ENCODE peak calls at places on chromosomes 12 and 14, in ten cellular contexts. Z is GM23338, S is fibroblast of the aortic adventitia, H is LNCaP clone FGC, L is HCT116, T is cardiac muscle cell, M is colonic mucosa, N is thoracic aorta, Q is Peyer's patch, O is K562. V is an unnamed sample.

GRCh38 chr12:103495158-103495782 is 498 bp downstream of the C12orf42 start:
- DNase-seq in Z (peak; percentile 84), S (no peak), H (no peak), L (no peak), T (no peak), M (peak; percentile 28), N (no peak), Q (no peak), O (peak; percentile 36), V (no peak)

GRCh38 chr12:101891462-101891971 is 14.1 kb downstream of the DRAM1 start:
- DNase-seq in Z (no peak), S (peak; percentile 65), H (no peak), L (no peak), T (peak; percentile 61), M (peak; percentile 52), N (no peak), Q (no peak), O (no peak), V (peak; percentile 64)

GRCh38 chr12:12387521-12387920 is 30.6 kb downstream of the BORCS5 start:
- DNase-seq in Z (no peak), S (peak; percentile 73), H (no peak), L (no peak), T (peak; percentile 60), M (no peak), N (no peak), Q (no peak), O (no peak), V (no peak)

GRCh38 chr14:74476107-74476506 is 17.0 kb downstream of the NPC2 start:
- DNase-seq in Z (no peak), S (no peak), H (no peak), L (no peak), T (no peak), M (no peak), N (no peak), Q (no peak), O (no peak), V (no peak)

GRCh38 chr12:116319851-116320621 is 42.5 kb upstream of the MED13L start:
- DNase-seq in Z (no peak), S (peak; percentile 99), H (no peak), L (no peak), T (peak; percentile 94), M (peak; percentile 41), N (peak; percentile 65), Q (no peak), O (no peak), V (no peak)

GRCh38 chr12:2796187-2796663 is 1.5 kb downstream of the FKBP4 start:
- DNase-seq in Z (peak; percentile 33), S (no peak), H (no peak), L (no peak), T (no peak), M (peak; percentile 47), N (no peak), Q (no peak), O (peak; percentile 16), V (no peak)

GRCh38 chr14:87186745-87187144 is 806.2 kb downstream of the GALC start:
- DNase-seq in Z (peak; percentile 86), S (no peak), H (no peak), L (no peak), T (no peak), M (no peak), N (no peak), Q (no peak), O (no peak), V (no peak)

GRCh38 chr12:47397664-47398281 is 308.1 kb downstream of the RPAP3 start:
- DNase-seq in Z (peak; percentile 45), S (peak; percentile 77), H (peak; percentile 79), L (peak; percentile 34), T (peak; percentile 87), M (no peak), N (no peak), Q (no peak), O (no peak), V (no peak)

GRCh38 chr14:50003213-50004021 is 110.5 kb downstream of the ARF6 start:
- DNase-seq in Z (peak; percentile 72), S (peak; percentile 51), H (no peak), L (peak; percentile 65), T (peak; percentile 70), M (peak; percentile 95), N (peak; percentile 60), Q (peak; percentile 97), O (peak; percentile 94), V (peak; percentile 75)

GRCh38 chr14:50008562-50009355 is 107.6 kb downstream of the VCPKMT start:
- DNase-seq in Z (no peak), S (no peak), H (no peak), L (no peak), T (no peak), M (no peak), N (no peak), Q (no peak), O (no peak), V (no peak)

GRCh38 chr14:50006141-50006540 is 110.2 kb downstream of the VCPKMT start:
- DNase-seq in Z (no peak), S (no peak), H (no peak), L (no peak), T (no peak), M (no peak), N (no peak), Q (no peak), O (no peak), V (no peak)

GRCh38 chr14:50010752-50011151 is 105.6 kb downstream of the VCPKMT start:
- DNase-seq in Z (no peak), S (peak; percentile 37), H (no peak), L (no peak), T (no peak), M (no peak), N (no peak), Q (no peak), O (no peak), V (no peak)

DNA sequence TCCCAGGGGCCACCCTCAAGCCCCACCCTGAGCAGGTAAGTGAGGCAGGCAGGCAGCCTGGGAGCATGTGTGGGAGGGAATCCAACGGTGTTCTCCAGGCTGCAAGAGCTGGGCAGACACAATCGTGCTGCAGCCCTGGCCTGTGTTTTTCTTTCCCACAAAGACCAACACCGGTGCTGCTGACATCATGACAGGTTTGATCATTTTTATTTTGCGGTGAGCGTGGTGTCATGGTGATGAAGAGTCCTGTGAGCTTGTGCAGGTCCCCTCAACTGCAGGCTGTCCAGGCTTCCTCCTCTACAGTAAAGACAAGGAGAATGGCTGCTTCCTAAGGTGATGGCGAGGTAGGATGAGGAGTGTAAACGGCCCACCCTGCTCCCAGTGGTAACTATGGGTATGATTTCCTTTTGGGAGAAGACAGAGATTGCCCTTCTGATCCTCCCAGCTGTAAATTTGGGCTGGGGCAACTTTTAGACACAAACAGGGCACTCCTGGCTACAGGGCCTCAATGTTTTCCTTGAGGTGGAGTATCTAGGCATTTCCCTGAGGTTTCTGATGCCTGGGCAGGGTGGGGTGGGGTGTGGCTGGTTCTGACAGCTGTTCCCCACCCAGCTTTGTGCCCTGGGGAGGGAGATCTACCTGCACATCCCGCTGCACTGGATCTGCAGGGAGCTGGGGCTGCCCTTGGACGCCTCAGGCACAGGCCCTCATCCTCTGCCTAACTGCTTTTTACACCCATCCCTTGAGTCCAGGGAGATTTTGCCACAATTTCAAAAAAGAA is 109.1 kb downstream of the VCPKMT start:
- DNase-seq in Z (peak; percentile 65), S (no peak), H (no peak), L (no peak), T (no peak), M (peak; percentile 87), N (no peak), Q (peak; percentile 73), O (no peak), V (no peak)
- TF ChIP-seq CTCF in Z (peak; percentile 36), S (no peak), H (no peak), L (no peak), T (no peak), M (no peak), N (no peak), Q (no peak), O (no peak), V (no peak)

GRCh38 chr12:57130941-57131340 is 2.7 kb downstream of the LRP1 start:
- DNase-seq in Z (no peak), S (no peak), H (no peak), L (no peak), T (no peak), M (peak; percentile 17), N (no peak), Q (no peak), O (no peak), V (no peak)

GRCh38 chr12:57127101-57127709 is 1.1 kb upstream of the LRP1 start:
- DNase-seq in Z (peak; percentile 85), S (no peak), H (peak; percentile 53), L (peak; percentile 68), T (no peak), M (peak; percentile 94), N (no peak), Q (peak; percentile 92), O (peak; percentile 69), V (no peak)

GRCh38 chr12:57128519-57129247 is 400 bp downstream of the LRP1 start:
- DNase-seq in Z (peak; percentile 71), S (no peak), H (no peak), L (no peak), T (no peak), M (peak; percentile 31), N (no peak), Q (no peak), O (no peak), V (no peak)

GRCh38 chr12:57127710-57128518 is at the start of gene LRP1:
- DNase-seq in Z (peak; percentile 86), S (peak; percentile 93), H (peak; percentile 65), L (peak; percentile 67), T (peak; percentile 88), M (peak; percentile 89), N (no peak), Q (peak; percentile 87), O (peak; percentile 96), V (no peak)

DNA sequence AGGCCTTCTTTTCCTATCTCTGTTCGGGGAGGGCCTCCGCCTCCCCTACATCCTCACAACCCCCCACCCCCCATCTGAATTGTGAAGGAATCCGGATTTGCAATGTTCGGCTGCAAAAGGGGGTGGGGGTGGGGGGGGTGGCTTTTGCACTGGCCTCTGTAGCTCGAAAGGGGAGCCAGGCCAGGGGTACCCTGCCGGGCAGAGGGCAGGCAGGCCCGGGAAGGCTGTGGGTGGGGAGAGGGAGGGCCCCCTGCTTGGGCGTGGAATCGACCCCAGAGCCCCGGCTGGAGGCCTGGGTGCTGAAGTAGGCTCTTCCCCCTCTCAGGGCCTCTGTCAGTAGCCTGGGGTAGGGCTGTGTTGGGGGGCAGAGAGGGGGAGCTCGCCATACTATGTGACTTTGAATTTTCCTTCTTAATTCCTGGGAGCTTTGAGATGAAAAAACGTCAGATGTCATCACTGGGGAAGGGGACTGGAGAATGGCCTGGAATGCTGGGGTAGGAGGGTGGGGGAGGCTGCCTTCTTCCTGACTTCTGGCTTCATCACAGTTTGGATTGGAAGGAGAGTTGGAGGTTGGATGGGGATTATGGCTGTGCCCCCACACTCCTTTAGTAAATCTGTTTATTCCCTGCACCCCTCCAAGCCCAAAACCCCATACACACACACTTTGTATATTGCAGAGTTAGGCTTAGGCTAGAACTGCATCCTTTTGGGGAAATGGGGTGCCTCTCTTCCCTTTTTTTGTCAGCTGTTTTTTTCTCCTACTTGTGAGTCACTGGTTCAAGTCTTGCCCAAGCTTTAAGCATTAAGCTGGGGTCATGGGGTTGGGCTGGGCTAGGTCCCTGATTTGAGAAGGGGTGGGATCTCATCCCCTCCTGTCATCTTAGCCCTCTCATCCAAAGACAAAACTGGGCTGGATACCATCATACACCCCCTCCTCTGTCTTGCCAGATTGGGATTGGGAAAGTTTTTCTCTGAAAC is 1.3 kb downstream of the LRP1 start:
- DNase-seq in Z (peak; percentile 64), S (peak; percentile 87), H (no peak), L (no peak), T (no peak), M (peak; percentile 31), N (no peak), Q (no peak), O (no peak), V (no peak)
- H3K4me3 ChIP-seq in Z (peak overlapping the region; percentile 98), S (peak overlapping the region; percentile 89), H (no peak overlapping the region), L (peak overlapping the region; percentile 80), T (peak overlapping the region; percentile 84), M (peak overlapping the region; percentile 86), N (peak overlapping the region; percentile 94), Q (peak overlapping the region; percentile 65), O (no peak overlapping the region), V (no peak overlapping the region)

GRCh38 chr14:100416081-100416480 is 92.9 kb downstream of the SLC25A47 start:
- DNase-seq in Z (no peak), S (no peak), H (no peak), L (no peak), T (no peak), M (no peak), N (no peak), Q (no peak), O (no peak), V (no peak)

GRCh38 chr14:100416921-100417451 is 93.8 kb downstream of the SLC25A47 start:
- DNase-seq in Z (no peak), S (peak; percentile 55), H (no peak), L (no peak), T (no peak), M (no peak), N (no peak), Q (peak; percentile 59), O (no peak), V (no peak)

GRCh38 chr14:100419856-100420255 is 96.7 kb downstream of the SLC25A47 start:
- DNase-seq in Z (peak; percentile 63), S (no peak), H (no peak), L (no peak), T (no peak), M (no peak), N (no peak), Q (peak; percentile 35), O (peak; percentile 39), V (no peak)

GRCh38 chr14:100415226-100415625 is 92.1 kb downstream of the SLC25A47 start:
- DNase-seq in Z (no peak), S (no peak), H (no peak), L (no peak), T (no peak), M (no peak), N (no peak), Q (no peak), O (no peak), V (no peak)

GRCh38 chr14:100417466-100417865 is 94.3 kb downstream of the SLC25A47 start:
- DNase-seq in Z (peak; percentile 86), S (peak; percentile 88), H (no peak), L (peak; percentile 63), T (peak; percentile 90), M (peak; percentile 90), N (no peak), Q (peak; percentile 83), O (peak; percentile 69), V (no peak)
- TF ChIP-seq CTCF in Z (peak; percentile 68), S (peak; percentile 97), H (no peak), L (peak; percentile 71), T (peak; percentile 88), M (peak; percentile 72), N (no peak), Q (peak; percentile 93), O (peak; percentile 80), V (peak; percentile 18)

GRCh38 chr14:85575617-85575898 is 45.6 kb downstream of the FLRT2 start:
- DNase-seq in Z (peak; percentile 34), S (no peak), H (no peak), L (no peak), T (no peak), M (no peak), N (no peak), Q (no peak), O (no peak), V (no peak)
- H3K4me3 ChIP-seq in Z (no peak overlapping the region), S (no peak overlapping the region), H (no peak overlapping the region), L (no peak overlapping the region), T (no peak overlapping the region), M (no peak overlapping the region), N (no peak overlapping the region), Q (no peak overlapping the region), O (no peak overlapping the region), V (no peak overlapping the region)